ENCODE peak calls at places on chromosomes 2 and 18, in five cellular contexts. N is HepG2, Z is A549, X is GM12878, W is K562. E is an unnamed sample.

GRCh38 chr2:175435012-175435411 is 253.5 kb upstream of the ATP5MC3 start:
- DNase-seq in N (no peak), Z (no peak), X (no peak), W (no peak), E (no peak)

GRCh38 chr2:230893338-230893737 is 28.6 kb downstream of the ITM2C start:
- DNase-seq in N (no peak), Z (no peak), X (no peak), W (no peak), E (no peak)

GRCh38 chr18:13539050-13539449 is 187.3 kb downstream of the FAM210A start:
- DNase-seq in N (no peak), Z (no peak), X (no peak), W (no peak), E (no peak)

GRCh38 chr2:210147614-210148013 is 23.6 kb downstream of the KANSL1L start:
- DNase-seq in N (no peak), Z (no peak), X (no peak), W (no peak), E (no peak)

GRCh38 chr18:28013064-28013463 is 163.9 kb downstream of the CDH2 start:
- DNase-seq in N (peak; percentile 13), Z (no peak), X (no peak), W (no peak), E (no peak)

GRCh38 chr2:84918430-84918829 is 13.0 kb downstream of the TMSB10 start:
- DNase-seq in N (no peak), Z (no peak), X (no peak), W (no peak), E (no peak)

GRCh38 chr2:85642725-85643124 is 25.3 kb downstream of the SFTPB start:
- DNase-seq in N (no peak), Z (no peak), X (peak; percentile 42), W (no peak), E (no peak)

GRCh38 chr2:86396304-86396785 is 44.8 kb upstream of the KDM3A start:
- DNase-seq in N (peak; percentile 51), Z (peak; percentile 38), X (no peak), W (peak; percentile 40), E (no peak)

GRCh38 chr18:8721716-8722115 is 16.4 kb downstream of the MTCL1 start:
- DNase-seq in N (peak; percentile 41), Z (no peak), X (no peak), W (no peak), E (no peak)

GRCh38 chr18:35641467-35641866 is 59.9 kb downstream of the GALNT1 start:
- DNase-seq in N (no peak), Z (no peak), X (no peak), W (no peak), E (no peak)

GRCh38 chr2:78754930-78755329 is 270.6 kb upstream of the REG3G start:
- DNase-seq in N (no peak), Z (no peak), X (no peak), W (no peak), E (no peak)

GRCh38 chr2:153404792-153405191 is 73.8 kb downstream of the RPRM start:
- DNase-seq in N (no peak), Z (no peak), X (no peak), W (no peak), E (no peak)

GRCh38 chr2:62539892-62540785 is 34.1 kb upstream of the TMEM17 start:
- DNase-seq in N (peak; percentile 94), Z (no peak), X (no peak), W (no peak), E (no peak)

DNA sequence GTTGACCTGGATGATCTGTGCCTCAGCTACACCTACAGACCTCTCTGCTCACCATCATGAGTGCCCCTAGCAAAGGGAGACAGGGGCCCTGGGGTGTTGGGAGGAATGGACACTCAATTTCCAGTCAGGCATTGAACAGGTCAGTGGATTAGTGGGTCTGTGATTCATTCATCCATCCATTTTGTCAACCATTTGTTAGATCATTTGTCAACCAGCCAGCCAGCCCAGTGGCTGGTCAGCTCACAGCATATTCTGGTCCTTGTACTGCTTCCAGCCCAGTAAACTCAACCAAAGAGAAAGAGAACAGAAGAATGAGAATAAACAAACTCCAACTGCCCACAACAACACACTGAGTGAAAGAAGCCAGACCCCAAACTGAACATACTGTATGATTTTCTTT is 4.6 kb upstream of the KLF11 start:
- DNase-seq in N (no peak), Z (no peak), X (no peak), W (no peak), E (no peak)
- TF ChIP-seq KDM1A in N (no peak), Z (no peak), X (no peak), W (no peak), E (no peak)

GRCh38 chr2:75041791-75042231 is 83.4 kb downstream of the POLE4 start:
- DNase-seq in N (no peak), Z (no peak), X (no peak), W (no peak), E (no peak)

GRCh38 chr2:75035444-75036353 is 77.3 kb downstream of the POLE4 start:
- DNase-seq in N (no peak), Z (no peak), X (no peak), W (no peak), E (no peak)

GRCh38 chr2:75042823-75043222 is 84.4 kb downstream of the POLE4 start:
- DNase-seq in N (no peak), Z (no peak), X (no peak), W (no peak), E (no peak)

GRCh38 chr2:75044291-75044690 is 85.8 kb downstream of the POLE4 start:
- DNase-seq in N (no peak), Z (no peak), X (no peak), W (no peak), E (no peak)

DNA sequence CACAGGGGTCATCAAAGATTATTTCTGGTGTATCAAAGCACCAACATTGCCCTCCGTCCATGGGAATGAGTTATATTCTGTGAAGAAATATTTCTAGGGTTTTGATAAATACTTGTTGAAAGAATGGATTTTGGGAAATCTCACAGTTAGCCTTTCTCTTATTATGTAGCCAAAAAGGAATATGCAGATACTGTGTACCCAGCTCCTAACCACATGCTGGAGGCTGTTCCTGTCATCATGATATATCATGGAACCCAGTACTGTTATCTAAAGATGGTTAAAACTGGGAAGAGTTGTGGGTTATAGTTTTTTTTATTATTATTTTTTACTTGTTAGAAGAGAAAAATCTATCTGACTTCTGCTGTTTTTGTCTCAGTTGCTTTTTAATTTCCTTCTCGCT is 82.8 kb downstream of the POLE4 start:
- DNase-seq in N (no peak), Z (no peak), X (no peak), W (no peak), E (no peak)
- TF ChIP-seq KDM1A in N (no peak), Z (no peak), X (no peak), W (no peak), E (no peak)

DNA sequence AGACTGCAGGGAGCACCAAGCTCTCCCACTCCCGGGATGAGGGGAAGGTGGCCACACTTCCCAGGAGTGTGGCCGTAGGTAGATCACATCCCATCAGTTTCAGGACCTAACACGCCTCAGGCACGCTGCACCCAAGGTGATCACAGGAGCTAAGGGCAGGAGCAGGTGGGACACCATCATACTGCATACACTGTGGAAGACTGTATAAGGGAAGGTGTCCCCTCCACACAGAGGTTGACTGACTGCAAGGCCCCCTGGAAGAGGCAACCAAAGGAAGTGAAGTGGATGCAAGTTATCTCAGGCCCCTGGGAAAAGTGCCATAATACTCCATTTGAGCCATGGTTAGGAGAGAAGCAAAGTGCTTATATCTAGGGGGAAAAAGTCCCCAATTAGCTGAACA is 351.9 kb upstream of the SMIM21 start:
- DNase-seq in N (no peak), Z (no peak), X (no peak), W (no peak), E (no peak)
- TF ChIP-seq KDM1A in N (no peak), Z (no peak), X (no peak), W (no peak), E (no peak)

DNA sequence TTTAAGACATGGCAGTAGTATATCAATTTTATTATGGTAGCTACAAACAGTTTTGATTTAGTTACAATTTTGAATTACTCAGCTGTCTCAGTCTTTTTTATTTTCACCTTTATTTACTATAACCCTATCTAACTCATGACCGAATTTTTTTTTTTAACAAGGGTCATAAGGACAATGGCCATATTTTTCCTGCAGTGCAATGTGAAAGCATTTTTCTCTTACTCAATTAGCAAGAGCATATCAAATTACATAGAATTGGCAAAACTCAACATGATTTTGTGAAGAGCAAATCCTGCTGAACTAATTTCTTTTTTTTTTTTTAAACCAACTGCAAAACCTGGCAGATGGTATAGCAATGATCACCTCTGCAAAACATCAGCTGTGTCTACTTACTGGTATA is 10.9 kb upstream of the CCDC88A start:
- DNase-seq in N (no peak), Z (no peak), X (no peak), W (no peak), E (no peak)
- TF ChIP-seq KDM1A in N (no peak), Z (no peak), X (no peak), W (no peak), E (no peak)